ENCODE peak calls at places on chromosomes 2 and 18, in ten cellular contexts. One of them, this sample, is unnamed.

GRCh38 chr2:158181171-158181570 is 79.5 kb downstream of the UPP2 start:
- DNase-seq in adrenal gland: no peak
- DNase-seq in activated CD8-positive, alpha-beta memory T cell treated with anti-CD3 and anti-CD28 coated beads for 24 hours: no peak
- DNase-seq in activated naive CD4-positive, alpha-beta T cell treated with anti-CD3 and anti-CD28 coated beads, Interleukin-2, amount 50 U/mL, for 16 hours: no peak
- DNase-seq in left cardiac atrium: no peak
- DNase-seq in lung: no peak
- DNase-seq in NCI-H774: peak; percentile 18
- DNase-seq in AG20443: no peak
- DNase-seq in ELF-1: no peak
- DNase-seq in HCEC 1CT: no peak
- DNase-seq in this sample: peak; percentile 13

GRCh38 chr2:180707867-180708205 is 272.6 kb upstream of the UBE2E3 start:
- DNase-seq in AG20443: peak; percentile 67
- DNase-seq in activated naive CD4-positive, alpha-beta T cell treated with anti-CD3 and anti-CD28 coated beads, Interleukin-2, amount 50 U/mL, for 16 hours: no peak
- DNase-seq in adrenal gland: no peak
- DNase-seq in left cardiac atrium: no peak
- DNase-seq in activated CD8-positive, alpha-beta memory T cell treated with anti-CD3 and anti-CD28 coated beads for 24 hours: no peak
- DNase-seq in NCI-H774: peak; percentile 13
- DNase-seq in HCEC 1CT: peak; percentile 97
- DNase-seq in lung: no peak
- DNase-seq in ELF-1: no peak
- DNase-seq in this sample: peak; percentile 98

GRCh38 chr2:149068996-149069888 is 30.7 kb downstream of the LYPD6B start:
- DNase-seq in lung: no peak
- DNase-seq in left cardiac atrium: no peak
- DNase-seq in NCI-H774: no peak
- DNase-seq in adrenal gland: no peak
- DNase-seq in AG20443: peak; percentile 72
- DNase-seq in ELF-1: no peak
- DNase-seq in HCEC 1CT: peak; percentile 69
- DNase-seq in activated naive CD4-positive, alpha-beta T cell treated with anti-CD3 and anti-CD28 coated beads, Interleukin-2, amount 50 U/mL, for 16 hours: no peak
- DNase-seq in activated CD8-positive, alpha-beta memory T cell treated with anti-CD3 and anti-CD28 coated beads for 24 hours: no peak
- DNase-seq in this sample: no peak

GRCh38 chr2:225411452-225411851 is 11.9 kb downstream of the NYAP2 start:
- DNase-seq in activated CD8-positive, alpha-beta memory T cell treated with anti-CD3 and anti-CD28 coated beads for 24 hours: no peak
- DNase-seq in adrenal gland: no peak
- DNase-seq in activated naive CD4-positive, alpha-beta T cell treated with anti-CD3 and anti-CD28 coated beads, Interleukin-2, amount 50 U/mL, for 16 hours: no peak
- DNase-seq in AG20443: no peak
- DNase-seq in NCI-H774: no peak
- DNase-seq in lung: no peak
- DNase-seq in left cardiac atrium: no peak
- DNase-seq in HCEC 1CT: no peak
- DNase-seq in ELF-1: no peak
- DNase-seq in this sample: peak; percentile 4

GRCh38 chr2:96522304-96523203 is 14.0 kb upstream of the ARID5A start:
- DNase-seq in left cardiac atrium: no peak
- DNase-seq in HCEC 1CT: no peak
- DNase-seq in NCI-H774: no peak
- DNase-seq in AG20443: no peak
- DNase-seq in lung: no peak
- DNase-seq in ELF-1: no peak
- DNase-seq in activated naive CD4-positive, alpha-beta T cell treated with anti-CD3 and anti-CD28 coated beads, Interleukin-2, amount 50 U/mL, for 16 hours: no peak
- DNase-seq in activated CD8-positive, alpha-beta memory T cell treated with anti-CD3 and anti-CD28 coated beads for 24 hours: no peak
- DNase-seq in adrenal gland: no peak
- DNase-seq in this sample: no peak

GRCh38 chr2:68837861-68838341 is 33.3 kb downstream of the BMP10 start:
- DNase-seq in lung: no peak
- DNase-seq in activated naive CD4-positive, alpha-beta T cell treated with anti-CD3 and anti-CD28 coated beads, Interleukin-2, amount 50 U/mL, for 16 hours: no peak
- DNase-seq in left cardiac atrium: no peak
- DNase-seq in activated CD8-positive, alpha-beta memory T cell treated with anti-CD3 and anti-CD28 coated beads for 24 hours: no peak
- DNase-seq in HCEC 1CT: no peak
- DNase-seq in ELF-1: no peak
- DNase-seq in adrenal gland: no peak
- DNase-seq in NCI-H774: no peak
- DNase-seq in AG20443: no peak
- DNase-seq in this sample: no peak

GRCh38 chr2:223995569-223995968 is 38.3 kb downstream of the MRPL44 start:
- DNase-seq in NCI-H774: no peak
- DNase-seq in HCEC 1CT: peak; percentile 18
- DNase-seq in activated CD8-positive, alpha-beta memory T cell treated with anti-CD3 and anti-CD28 coated beads for 24 hours: no peak
- DNase-seq in adrenal gland: no peak
- DNase-seq in AG20443: peak; percentile 58
- DNase-seq in ELF-1: no peak
- DNase-seq in lung: no peak
- DNase-seq in activated naive CD4-positive, alpha-beta T cell treated with anti-CD3 and anti-CD28 coated beads, Interleukin-2, amount 50 U/mL, for 16 hours: no peak
- DNase-seq in left cardiac atrium: no peak
- DNase-seq in this sample: peak; percentile 15

GRCh38 chr2:112149866-112150435 is 11.8 kb downstream of the FBLN7 start:
- DNase-seq in NCI-H774: no peak
- DNase-seq in activated naive CD4-positive, alpha-beta T cell treated with anti-CD3 and anti-CD28 coated beads, Interleukin-2, amount 50 U/mL, for 16 hours: no peak
- DNase-seq in left cardiac atrium: no peak
- DNase-seq in ELF-1: no peak
- DNase-seq in lung: no peak
- DNase-seq in activated CD8-positive, alpha-beta memory T cell treated with anti-CD3 and anti-CD28 coated beads for 24 hours: peak; percentile 32
- DNase-seq in HCEC 1CT: no peak
- DNase-seq in AG20443: no peak
- DNase-seq in adrenal gland: no peak
- DNase-seq in this sample: no peak

GRCh38 chr2:169462896-169463695 is 16.2 kb upstream of the BBS5 start:
- DNase-seq in activated naive CD4-positive, alpha-beta T cell treated with anti-CD3 and anti-CD28 coated beads, Interleukin-2, amount 50 U/mL, for 16 hours: no peak
- DNase-seq in lung: no peak
- DNase-seq in NCI-H774: no peak
- DNase-seq in left cardiac atrium: no peak
- DNase-seq in activated CD8-positive, alpha-beta memory T cell treated with anti-CD3 and anti-CD28 coated beads for 24 hours: no peak
- DNase-seq in ELF-1: no peak
- DNase-seq in AG20443: peak; percentile 52
- DNase-seq in HCEC 1CT: peak; percentile 93
- DNase-seq in adrenal gland: no peak
- DNase-seq in this sample: peak; percentile 60

GRCh38 chr18:61876899-61877298 is 15.9 kb downstream of the RNF152 start:
- DNase-seq in NCI-H774: no peak
- DNase-seq in activated naive CD4-positive, alpha-beta T cell treated with anti-CD3 and anti-CD28 coated beads, Interleukin-2, amount 50 U/mL, for 16 hours: no peak
- DNase-seq in HCEC 1CT: no peak
- DNase-seq in activated CD8-positive, alpha-beta memory T cell treated with anti-CD3 and anti-CD28 coated beads for 24 hours: no peak
- DNase-seq in AG20443: no peak
- DNase-seq in ELF-1: no peak
- DNase-seq in adrenal gland: no peak
- DNase-seq in lung: no peak
- DNase-seq in left cardiac atrium: no peak
- DNase-seq in this sample: no peak

GRCh38 chr2:155412599-155412998 is 714.1 kb downstream of the KCNJ3 start:
- DNase-seq in left cardiac atrium: no peak
- DNase-seq in adrenal gland: no peak
- DNase-seq in NCI-H774: no peak
- DNase-seq in lung: no peak
- DNase-seq in HCEC 1CT: no peak
- DNase-seq in activated naive CD4-positive, alpha-beta T cell treated with anti-CD3 and anti-CD28 coated beads, Interleukin-2, amount 50 U/mL, for 16 hours: no peak
- DNase-seq in AG20443: no peak
- DNase-seq in ELF-1: no peak
- DNase-seq in activated CD8-positive, alpha-beta memory T cell treated with anti-CD3 and anti-CD28 coated beads for 24 hours: no peak
- DNase-seq in this sample: no peak

GRCh38 chr2:3611611-3612010 is 16.7 kb downstream of the COLEC11 start:
- DNase-seq in left cardiac atrium: no peak
- DNase-seq in NCI-H774: no peak
- DNase-seq in activated CD8-positive, alpha-beta memory T cell treated with anti-CD3 and anti-CD28 coated beads for 24 hours: peak; percentile 28
- DNase-seq in AG20443: no peak
- DNase-seq in adrenal gland: no peak
- DNase-seq in activated naive CD4-positive, alpha-beta T cell treated with anti-CD3 and anti-CD28 coated beads, Interleukin-2, amount 50 U/mL, for 16 hours: no peak
- DNase-seq in lung: no peak
- DNase-seq in ELF-1: no peak
- DNase-seq in HCEC 1CT: no peak
- DNase-seq in this sample: no peak

GRCh38 chr2:46010925-46011490 is 286.2 kb upstream of the EPAS1 start:
- DNase-seq in AG20443: peak; percentile 57
- DNase-seq in ELF-1: no peak
- DNase-seq in activated naive CD4-positive, alpha-beta T cell treated with anti-CD3 and anti-CD28 coated beads, Interleukin-2, amount 50 U/mL, for 16 hours: no peak
- DNase-seq in lung: no peak
- DNase-seq in left cardiac atrium: no peak
- DNase-seq in activated CD8-positive, alpha-beta memory T cell treated with anti-CD3 and anti-CD28 coated beads for 24 hours: no peak
- DNase-seq in adrenal gland: no peak
- DNase-seq in HCEC 1CT: peak; percentile 60
- DNase-seq in NCI-H774: no peak
- DNase-seq in this sample: peak; percentile 29

GRCh38 chr18:78573773-78574172 is 405.8 kb upstream of the SALL3 start:
- DNase-seq in activated naive CD4-positive, alpha-beta T cell treated with anti-CD3 and anti-CD28 coated beads, Interleukin-2, amount 50 U/mL, for 16 hours: no peak
- DNase-seq in activated CD8-positive, alpha-beta memory T cell treated with anti-CD3 and anti-CD28 coated beads for 24 hours: no peak
- DNase-seq in left cardiac atrium: no peak
- DNase-seq in adrenal gland: no peak
- DNase-seq in lung: no peak
- DNase-seq in ELF-1: no peak
- DNase-seq in AG20443: no peak
- DNase-seq in HCEC 1CT: no peak
- DNase-seq in NCI-H774: no peak
- DNase-seq in this sample: no peak

GRCh38 chr2:240965905-240966456 is 32.4 kb upstream of the SNED1 start:
- DNase-seq in HCEC 1CT: no peak
- DNase-seq in activated CD8-positive, alpha-beta memory T cell treated with anti-CD3 and anti-CD28 coated beads for 24 hours: no peak
- DNase-seq in adrenal gland: peak; percentile 17
- DNase-seq in AG20443: no peak
- DNase-seq in left cardiac atrium: no peak
- DNase-seq in lung: no peak
- DNase-seq in activated naive CD4-positive, alpha-beta T cell treated with anti-CD3 and anti-CD28 coated beads, Interleukin-2, amount 50 U/mL, for 16 hours: no peak
- DNase-seq in NCI-H774: no peak
- DNase-seq in ELF-1: no peak
- DNase-seq in this sample: no peak

GRCh38 chr2:176325732-176326131 is 56.5 kb downstream of the MTX2 start:
- DNase-seq in lung: no peak
- DNase-seq in ELF-1: peak; percentile 77
- DNase-seq in AG20443: no peak
- DNase-seq in left cardiac atrium: no peak
- DNase-seq in NCI-H774: peak; percentile 12
- DNase-seq in adrenal gland: no peak
- DNase-seq in activated CD8-positive, alpha-beta memory T cell treated with anti-CD3 and anti-CD28 coated beads for 24 hours: no peak
- DNase-seq in HCEC 1CT: no peak
- DNase-seq in activated naive CD4-positive, alpha-beta T cell treated with anti-CD3 and anti-CD28 coated beads, Interleukin-2, amount 50 U/mL, for 16 hours: no peak
- DNase-seq in this sample: peak; percentile 92

GRCh38 chr2:218872645-218873358 is 7.8 kb upstream of the WNT10A start:
- DNase-seq in AG20443: no peak
- DNase-seq in left cardiac atrium: no peak
- DNase-seq in lung: no peak
- DNase-seq in adrenal gland: no peak
- DNase-seq in activated CD8-positive, alpha-beta memory T cell treated with anti-CD3 and anti-CD28 coated beads for 24 hours: no peak
- DNase-seq in HCEC 1CT: peak; percentile 20
- DNase-seq in activated naive CD4-positive, alpha-beta T cell treated with anti-CD3 and anti-CD28 coated beads, Interleukin-2, amount 50 U/mL, for 16 hours: no peak
- DNase-seq in ELF-1: peak; percentile 67
- DNase-seq in NCI-H774: no peak
- DNase-seq in this sample: no peak

GRCh38 chr18:32576296-32576916 is 105.7 kb upstream of the GAREM1 start:
- DNase-seq in left cardiac atrium: peak; percentile 30
- DNase-seq in AG20443: no peak
- DNase-seq in ELF-1: peak; percentile 13
- DNase-seq in lung: no peak
- DNase-seq in HCEC 1CT: peak; percentile 14
- DNase-seq in activated CD8-positive, alpha-beta memory T cell treated with anti-CD3 and anti-CD28 coated beads for 24 hours: no peak
- DNase-seq in activated naive CD4-positive, alpha-beta T cell treated with anti-CD3 and anti-CD28 coated beads, Interleukin-2, amount 50 U/mL, for 16 hours: no peak
- DNase-seq in adrenal gland: no peak
- DNase-seq in NCI-H774: no peak
- DNase-seq in this sample: peak; percentile 89

GRCh38 chr2:23350026-23350791 is 34.8 kb upstream of the KLHL29 start:
- DNase-seq in NCI-H774: no peak
- DNase-seq in HCEC 1CT: no peak
- DNase-seq in ELF-1: no peak
- DNase-seq in activated CD8-positive, alpha-beta memory T cell treated with anti-CD3 and anti-CD28 coated beads for 24 hours: no peak
- DNase-seq in adrenal gland: no peak
- DNase-seq in lung: no peak
- DNase-seq in activated naive CD4-positive, alpha-beta T cell treated with anti-CD3 and anti-CD28 coated beads, Interleukin-2, amount 50 U/mL, for 16 hours: no peak
- DNase-seq in left cardiac atrium: no peak
- DNase-seq in AG20443: no peak
- DNase-seq in this sample: no peak

GRCh38 chr2:203586696-203587095 is 51.6 kb upstream of the RAPH1 start:
- DNase-seq in lung: no peak
- DNase-seq in ELF-1: peak; percentile 13
- DNase-seq in adrenal gland: no peak
- DNase-seq in left cardiac atrium: no peak
- DNase-seq in AG20443: peak; percentile 29
- DNase-seq in NCI-H774: no peak
- DNase-seq in HCEC 1CT: no peak
- DNase-seq in activated CD8-positive, alpha-beta memory T cell treated with anti-CD3 and anti-CD28 coated beads for 24 hours: no peak
- DNase-seq in activated naive CD4-positive, alpha-beta T cell treated with anti-CD3 and anti-CD28 coated beads, Interleukin-2, amount 50 U/mL, for 16 hours: no peak
- DNase-seq in this sample: no peak

GRCh38 chr2:16031055-16031847 is 90.9 kb downstream of the MYCN start:
- DNase-seq in lung: no peak
- DNase-seq in AG20443: no peak
- DNase-seq in left cardiac atrium: no peak
- DNase-seq in NCI-H774: no peak
- DNase-seq in HCEC 1CT: no peak
- DNase-seq in ELF-1: no peak
- DNase-seq in activated CD8-positive, alpha-beta memory T cell treated with anti-CD3 and anti-CD28 coated beads for 24 hours: no peak
- DNase-seq in adrenal gland: no peak
- DNase-seq in activated naive CD4-positive, alpha-beta T cell treated with anti-CD3 and anti-CD28 coated beads, Interleukin-2, amount 50 U/mL, for 16 hours: no peak
- DNase-seq in this sample: no peak

GRCh38 chr18:22136395-22136794 is 33.0 kb upstream of the GATA6 start:
- DNase-seq in ELF-1: no peak
- DNase-seq in NCI-H774: peak; percentile 20
- DNase-seq in AG20443: no peak
- DNase-seq in activated CD8-positive, alpha-beta memory T cell treated with anti-CD3 and anti-CD28 coated beads for 24 hours: no peak
- DNase-seq in adrenal gland: no peak
- DNase-seq in activated naive CD4-positive, alpha-beta T cell treated with anti-CD3 and anti-CD28 coated beads, Interleukin-2, amount 50 U/mL, for 16 hours: no peak
- DNase-seq in left cardiac atrium: no peak
- DNase-seq in lung: no peak
- DNase-seq in HCEC 1CT: peak; percentile 24
- DNase-seq in this sample: no peak

GRCh38 chr2:27527182-27527581 is 30.5 kb downstream of the GCKR start:
- DNase-seq in ELF-1: no peak
- DNase-seq in left cardiac atrium: no peak
- DNase-seq in activated CD8-positive, alpha-beta memory T cell treated with anti-CD3 and anti-CD28 coated beads for 24 hours: no peak
- DNase-seq in AG20443: no peak
- DNase-seq in adrenal gland: no peak
- DNase-seq in HCEC 1CT: no peak
- DNase-seq in NCI-H774: no peak
- DNase-seq in activated naive CD4-positive, alpha-beta T cell treated with anti-CD3 and anti-CD28 coated beads, Interleukin-2, amount 50 U/mL, for 16 hours: no peak
- DNase-seq in lung: no peak
- DNase-seq in this sample: no peak

GRCh38 chr2:31402388-31402787 is 12.2 kb downstream of the XDH start:
- DNase-seq in ELF-1: peak; percentile 38
- DNase-seq in activated naive CD4-positive, alpha-beta T cell treated with anti-CD3 and anti-CD28 coated beads, Interleukin-2, amount 50 U/mL, for 16 hours: no peak
- DNase-seq in NCI-H774: no peak
- DNase-seq in adrenal gland: no peak
- DNase-seq in AG20443: no peak
- DNase-seq in HCEC 1CT: peak; percentile 20
- DNase-seq in left cardiac atrium: no peak
- DNase-seq in activated CD8-positive, alpha-beta memory T cell treated with anti-CD3 and anti-CD28 coated beads for 24 hours: no peak
- DNase-seq in lung: no peak
- DNase-seq in this sample: peak; percentile 10

GRCh38 chr2:234580686-234581085 is 83.8 kb upstream of the ARL4C start:
- DNase-seq in activated naive CD4-positive, alpha-beta T cell treated with anti-CD3 and anti-CD28 coated beads, Interleukin-2, amount 50 U/mL, for 16 hours: no peak
- DNase-seq in left cardiac atrium: no peak
- DNase-seq in AG20443: no peak
- DNase-seq in HCEC 1CT: no peak
- DNase-seq in ELF-1: no peak
- DNase-seq in activated CD8-positive, alpha-beta memory T cell treated with anti-CD3 and anti-CD28 coated beads for 24 hours: no peak
- DNase-seq in lung: no peak
- DNase-seq in adrenal gland: no peak
- DNase-seq in NCI-H774: no peak
- DNase-seq in this sample: no peak

GRCh38 chr2:105328281-105329196 is 996 bp downstream of the TGFBRAP1 start:
- DNase-seq in ELF-1: no peak
- DNase-seq in activated CD8-positive, alpha-beta memory T cell treated with anti-CD3 and anti-CD28 coated beads for 24 hours: peak; percentile 69
- DNase-seq in lung: no peak
- DNase-seq in NCI-H774: peak; percentile 24
- DNase-seq in activated naive CD4-positive, alpha-beta T cell treated with anti-CD3 and anti-CD28 coated beads, Interleukin-2, amount 50 U/mL, for 16 hours: peak; percentile 13
- DNase-seq in adrenal gland: no peak
- DNase-seq in left cardiac atrium: peak; percentile 28
- DNase-seq in HCEC 1CT: peak; percentile 26
- DNase-seq in AG20443: peak; percentile 44
- DNase-seq in this sample: peak; percentile 44

GRCh38 chr2:23745726-23746105 is 181.2 kb downstream of the ATAD2B start:
- DNase-seq in NCI-H774: no peak
- DNase-seq in AG20443: peak; percentile 50
- DNase-seq in activated CD8-positive, alpha-beta memory T cell treated with anti-CD3 and anti-CD28 coated beads for 24 hours: no peak
- DNase-seq in ELF-1: no peak
- DNase-seq in HCEC 1CT: peak; percentile 75
- DNase-seq in adrenal gland: peak; percentile 27
- DNase-seq in activated naive CD4-positive, alpha-beta T cell treated with anti-CD3 and anti-CD28 coated beads, Interleukin-2, amount 50 U/mL, for 16 hours: no peak
- DNase-seq in lung: no peak
- DNase-seq in left cardiac atrium: no peak
- DNase-seq in this sample: peak; percentile 73

GRCh38 chr18:31373641-31374040 is 2.9 kb upstream of the DSG4 start:
- DNase-seq in left cardiac atrium: no peak
- DNase-seq in activated CD8-positive, alpha-beta memory T cell treated with anti-CD3 and anti-CD28 coated beads for 24 hours: no peak
- DNase-seq in NCI-H774: no peak
- DNase-seq in ELF-1: no peak
- DNase-seq in AG20443: no peak
- DNase-seq in activated naive CD4-positive, alpha-beta T cell treated with anti-CD3 and anti-CD28 coated beads, Interleukin-2, amount 50 U/mL, for 16 hours: no peak
- DNase-seq in HCEC 1CT: no peak
- DNase-seq in adrenal gland: no peak
- DNase-seq in lung: no peak
- DNase-seq in this sample: peak; percentile 16